ENCODE peak calls at places on chromosomes 7 and 10, in four cellular contexts. B is HCT116; F is IMR-90; I is naive thymus-derived CD4-positive, alpha-beta T cell. H is an unnamed sample.

GRCh38 chr7:133044722-133045473 is 37.0 kb downstream of the CHCHD3 start:
- DNase-seq in F (no peak), I (no peak), B (no peak), H (peak; percentile 47)

GRCh38 chr10:113381906-113382562 is 170.8 kb upstream of the HABP2 start:
- DNase-seq in B (no peak), I (peak; percentile 59), F (peak; percentile 57), H (no peak)

GRCh38 chr7:1694551-1694950 is 24.5 kb downstream of the ELFN1 start:
- DNase-seq in I (no peak), B (no peak), F (no peak), H (no peak)

GRCh38 chr7:131819891-131820290 is 263.5 kb upstream of the PODXL start:
- DNase-seq in I (no peak), B (no peak), F (no peak), H (no peak)

GRCh38 chr7:121562274-121562673 is 166.2 kb upstream of the FAM3C start:
- DNase-seq in I (no peak), F (peak; percentile 24), B (no peak), H (no peak)

GRCh38 chr7:90119178-90119971 is 34.9 kb upstream of the STEAP1 start:
- DNase-seq in F (peak; percentile 1), I (peak; percentile 47), B (no peak), H (no peak)

GRCh38 chr10:103816431-103816830 is 38.9 kb downstream of the SH3PXD2A start:
- DNase-seq in B (peak; percentile 4), I (no peak), F (peak; percentile 62), H (no peak)

GRCh38 chr10:44569193-44570091 is 184.5 kb upstream of the CXCL12 start:
- DNase-seq in I (no peak), B (no peak), F (peak; percentile 89), H (no peak)

GRCh38 chr10:101063548-101064414 is 2.0 kb downstream of the KAZALD1 start:
- DNase-seq in I (no peak), F (no peak), B (no peak), H (peak; percentile 51)

GRCh38 chr7:131604841-131605279 is 48.4 kb upstream of the PODXL start:
- DNase-seq in B (no peak), I (no peak), F (peak; percentile 77), H (peak; percentile 38)

GRCh38 chr7:148478551-148478950 is 112.0 kb upstream of the C7orf33 start:
- DNase-seq in I (no peak), B (no peak), F (no peak), H (peak; percentile 18)

GRCh38 chr10:79404231-79404609 is 41.2 kb downstream of the ZCCHC24 start:
- DNase-seq in F (peak; percentile 76), B (no peak), I (no peak), H (no peak)

GRCh38 chr10:124894569-124895215 is 47.2 kb upstream of the ZRANB1 start:
- DNase-seq in B (no peak), F (peak; percentile 16), I (no peak), H (no peak)

GRCh38 chr10:120415709-120416330 is 41.2 kb upstream of the PLPP4 start:
- DNase-seq in B (no peak), F (peak; percentile 38), I (no peak), H (no peak)

GRCh38 chr7:111380945-111381344 is 181.3 kb downstream of the IMMP2L start:
- DNase-seq in F (no peak), I (no peak), B (no peak), H (no peak)

GRCh38 chr7:19470031-19470430 is 238.8 kb downstream of the POLR1F start:
- DNase-seq in F (peak; percentile 84), I (no peak), B (no peak), H (no peak)

GRCh38 chr7:159148430-159149395 is 4.0 kb upstream of the VIPR2 start:
- DNase-seq in B (no peak), I (no peak), F (no peak), H (no peak)

GRCh38 chr7:101927389-101928306 is 110.2 kb downstream of the CUX1 start:
- DNase-seq in I (no peak), B (no peak), F (no peak), H (no peak)

GRCh38 chr10:45354261-45354660 is 19.8 kb upstream of the ALOX5 start:
- DNase-seq in F (no peak), B (no peak), I (no peak), H (no peak)

GRCh38 chr7:55083206-55083605 is 64.4 kb downstream of the EGFR start:
- DNase-seq in I (no peak), B (no peak), F (peak; percentile 70), H (no peak)

GRCh38 chr10:8817303-8817702 is 762.8 kb downstream of the GATA3 start:
- DNase-seq in B (no peak), F (no peak), I (no peak), H (no peak)

GRCh38 chr10:114603303-114603702 is 54.8 kb downstream of the ABLIM1 start:
- DNase-seq in B (no peak), F (no peak), I (no peak), H (no peak)

GRCh38 chr7:98097042-98097645 is 9.5 kb upstream of the LMTK2 start:
- DNase-seq in I (no peak), F (no peak), B (peak; percentile 16), H (no peak)

GRCh38 chr7:98810166-98810802 is 59.5 kb downstream of the TMEM130 start:
- DNase-seq in B (no peak), I (no peak), F (no peak), H (no peak)

GRCh38 chr10:33920351-33920750 is 585.9 kb upstream of the NRP1 start:
- DNase-seq in I (no peak), F (no peak), B (no peak), H (no peak)

GRCh38 chr7:30331338-30331737 is 46.9 kb downstream of the ZNRF2 start:
- DNase-seq in I (no peak), B (no peak), F (peak; percentile 50), H (no peak)

GRCh38 chr7:4738711-4739527 is 36.5 kb upstream of the AP5Z1 start:
- DNase-seq in B (peak; percentile 73), I (peak; percentile 39), F (peak; percentile 95), H (peak; percentile 50)

DNA sequence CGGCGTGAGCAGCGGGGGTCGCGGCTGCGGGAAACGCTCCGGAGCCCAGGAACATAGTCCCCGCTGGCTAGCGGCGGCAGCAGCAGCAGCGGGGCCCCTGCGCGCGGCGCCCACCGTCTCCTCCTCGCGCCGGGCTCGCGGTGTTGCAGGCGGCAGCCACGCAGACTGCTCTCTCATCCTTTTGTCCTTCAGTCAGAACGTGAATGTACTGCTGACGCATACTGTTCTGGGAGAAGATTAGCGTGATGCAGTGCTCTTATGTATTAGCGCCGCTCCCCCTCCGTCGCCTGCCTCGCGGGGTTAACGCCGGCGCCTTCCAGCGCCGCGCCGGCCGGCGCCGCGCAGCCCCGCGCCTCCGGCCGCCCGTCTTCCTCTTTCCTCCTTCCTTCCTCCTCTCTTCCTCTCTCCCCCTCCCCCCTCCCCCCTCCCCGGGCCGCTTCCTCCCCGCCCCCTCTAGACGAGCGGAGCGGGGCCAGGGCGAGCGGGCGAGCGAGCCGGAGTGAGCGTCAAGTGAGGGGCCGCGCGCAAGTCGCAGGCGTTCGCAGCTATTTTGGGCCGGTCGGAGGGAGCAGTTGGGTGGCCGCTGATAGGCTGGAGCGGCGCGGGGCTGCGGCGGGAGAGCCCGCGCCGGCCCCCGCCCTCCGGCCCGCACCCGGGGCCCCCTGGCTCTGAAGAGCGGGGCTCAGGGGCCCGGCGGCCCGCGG is 816 bp upstream of the LRRC4 start:
- DNase-seq in B (no peak), I (peak; percentile 63), F (peak; percentile 96), H (no peak)
- H3K27me3 ChIP-seq in B (no peaks in the 10 kb centered on the region), I (no peaks in the 10 kb centered on the region), F (no peaks in the 10 kb centered on the region), H (no peaks in the 10 kb centered on the region)

DNA sequence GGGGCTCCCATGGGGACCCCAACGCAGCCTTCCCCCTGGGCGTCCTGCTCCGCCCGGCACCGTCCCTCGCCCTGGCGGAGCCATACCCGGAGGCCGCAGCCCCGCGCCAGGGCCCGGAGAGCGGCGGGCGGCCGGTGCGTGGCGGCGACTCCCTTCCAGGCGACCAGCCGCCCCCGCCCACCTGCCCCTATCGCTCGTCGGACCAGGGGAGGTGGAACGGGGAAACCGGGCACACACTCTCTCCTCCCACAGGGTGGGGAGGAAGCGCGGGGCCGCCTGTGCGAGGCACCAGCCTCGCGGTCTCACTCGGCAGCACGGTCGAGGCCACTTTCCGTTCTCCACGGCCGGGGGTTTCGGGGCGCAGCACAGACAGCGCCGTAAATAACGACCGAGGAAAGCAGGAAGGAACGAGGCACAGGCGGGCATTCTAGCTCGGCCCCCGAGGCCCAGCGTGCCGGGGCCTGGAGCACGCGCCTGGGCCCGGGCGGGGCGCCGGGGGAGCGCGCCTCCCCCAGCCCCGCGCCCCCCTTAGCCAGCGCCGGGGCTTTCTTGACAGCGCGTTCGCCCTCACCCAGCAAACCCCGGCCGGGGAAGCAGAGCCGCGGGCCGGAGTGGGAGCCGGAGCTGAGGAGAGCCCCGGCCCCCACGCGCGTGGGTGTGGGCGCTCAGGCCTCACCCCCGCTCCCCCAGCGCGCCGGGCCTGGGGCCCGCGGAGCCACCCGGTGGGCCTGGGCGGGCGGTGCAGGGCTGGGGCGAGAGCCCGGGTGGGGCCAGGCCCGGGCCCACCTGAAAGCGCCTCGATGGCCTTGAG is 936 bp downstream of the IGF2BP3 start:
- DNase-seq in B (no peak), I (peak; percentile 44), F (no peak), H (peak; percentile 35)
- H3K27me3 ChIP-seq in B (no peaks in the 10 kb centered on the region), I (peaks cover 56% of the 10 kb centered on the region), F (no peaks in the 10 kb centered on the region), H (no peaks in the 10 kb centered on the region)

DNA sequence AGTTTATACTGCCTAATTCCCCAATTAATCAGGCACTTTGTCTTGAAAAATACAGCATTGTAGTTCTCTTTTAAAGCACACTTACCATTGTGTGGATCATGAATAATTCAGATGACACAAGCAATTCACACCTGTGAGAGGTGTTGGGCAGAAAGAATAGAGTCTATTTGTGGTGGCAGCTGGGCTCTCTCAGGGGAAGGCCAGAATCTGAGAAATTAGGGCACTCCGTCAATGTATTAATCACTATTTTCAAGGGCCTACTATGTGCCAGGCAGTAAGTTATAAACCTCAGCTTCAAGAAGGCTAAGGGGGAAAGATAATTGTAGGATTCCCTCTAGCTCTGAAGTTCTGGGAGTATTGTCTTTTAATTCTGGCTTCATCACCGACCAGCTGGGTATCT is 2.4 kb downstream of the CHN2 start:
- DNase-seq in F (no peak), B (no peak), I (no peak), H (no peak)
- H3K27me3 ChIP-seq in F (peaks cover 29% of the 10 kb centered on the region), B (peaks cover 7% of the 10 kb centered on the region), I (no peaks in the 10 kb centered on the region), H (peaks cover 3% of the 10 kb centered on the region)

GRCh38 chr7:64581929-64582894 is 19.3 kb upstream of the ZNF680 start:
- DNase-seq in I (no peak), F (peak; percentile 58), B (no peak), H (no peak)
- H3K27me3 ChIP-seq in I (no peaks in the 10 kb centered on the region), F (no peaks in the 10 kb centered on the region), B (no peaks in the 10 kb centered on the region), H (no peaks in the 10 kb centered on the region)

GRCh38 chr7:155568335-155568660 is 21.9 kb upstream of the CNPY1 start:
- DNase-seq in F (no peak), B (no peak), I (no peak), H (no peak)

GRCh38 chr7:155570171-155570958 is 24.0 kb upstream of the CNPY1 start:
- DNase-seq in I (no peak), B (no peak), F (no peak), H (no peak)

GRCh38 chr7:155568961-155569360 is 22.6 kb upstream of the CNPY1 start:
- DNase-seq in B (no peak), F (no peak), I (no peak), H (no peak)

GRCh38 chr7:155570991-155571390 is 24.6 kb upstream of the CNPY1 start:
- DNase-seq in F (no peak), I (no peak), B (no peak), H (no peak)

DNA sequence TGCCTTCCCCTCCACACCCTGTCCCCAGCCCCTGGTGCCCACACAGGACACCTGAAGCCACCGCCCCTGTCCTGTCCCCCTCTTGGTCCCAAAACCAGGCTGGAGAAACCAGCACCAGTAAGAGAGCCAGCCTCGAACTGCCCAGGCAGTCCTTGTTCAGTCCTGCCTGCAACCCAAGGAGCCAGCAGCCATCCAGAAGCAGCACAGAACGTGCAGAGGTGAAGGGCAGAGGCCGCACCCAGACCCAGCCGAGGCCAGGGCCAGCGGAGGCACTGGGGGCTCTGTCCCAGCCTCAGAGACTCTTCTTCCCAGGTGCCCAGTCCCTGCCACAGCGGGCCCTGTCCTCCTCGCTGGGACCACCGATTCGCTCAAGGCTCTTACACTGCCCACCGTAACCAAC is 23.3 kb upstream of the CNPY1 start:
- DNase-seq in F (no peak), I (no peak), B (no peak), H (no peak)
- H3K27me3 ChIP-seq in F (no peaks in the 10 kb centered on the region), I (no peaks in the 10 kb centered on the region), B (no peaks in the 10 kb centered on the region), H (no peaks in the 10 kb centered on the region)

H was measured in HAP-1.